ENCODE peak calls at places on chromosomes 1 and 21, in five cellular contexts. D is germinal center; G is glutamatergic neuron; K is myocyte; L is CD4-positive, alpha-beta T cell. F is an unnamed sample.

GRCh38 chr1:158120254-158120653 is 60.4 kb upstream of the CD1D start:
- DNase-seq in D (no peak), G (no peak), K (peak), L (no peak), F (no peak)

GRCh38 chr1:2391034-2391384 is 345 bp downstream of the MORN1 start:
- DNase-seq in D (peak), G (no peak), K (no peak), L (no peak), F (no peak)

GRCh38 chr1:75373542-75374159 is 237.3 kb downstream of the SLC44A5 start:
- DNase-seq in D (no peak), G (no peak), K (no peak), L (no peak), F (no peak)

GRCh38 chr1:180412583-180412982 is 89.8 kb downstream of the ACBD6 start:
- DNase-seq in D (no peak), G (no peak), K (no peak), L (no peak), F (no peak)

GRCh38 chr1:3918966-3919611 is 19.0 kb upstream of the C1orf174 start:
- DNase-seq in D (no peak), G (no peak), K (peak), L (no peak), F (no peak)

GRCh38 chr21:32426592-32427051 is 14.1 kb downstream of the EVA1C start:
- DNase-seq in D (no peak), G (no peak), K (no peak), L (no peak), F (no peak)

GRCh38 chr21:34850166-34850695 is 181.4 kb downstream of the CLIC6 start:
- DNase-seq in D (no peak), G (no peak), K (peak), L (no peak), F (no peak)

GRCh38 chr21:35905973-35906357 is 154.4 kb downstream of the SETD4 start:
- DNase-seq in D (no peak), G (no peak), K (no peak), L (no peak), F (peak)

GRCh38 chr21:39363607-39364555 is 15.0 kb upstream of the HMGN1 start:
- DNase-seq in D (no peak), G (no peak), K (no peak), L (no peak), F (no peak)

GRCh38 chr1:54615531-54616245 is 7.6 kb downstream of the FAM151A start:
- DNase-seq in D (no peak), G (no peak), K (no peak), L (no peak), F (no peak)

GRCh38 chr21:43658094-43658725 is 1.1 kb downstream of the HSF2BP start:
- DNase-seq in D (no peak), G (no peak), K (no peak), L (no peak), F (no peak)

GRCh38 chr1:244391761-244392160 is 59.9 kb downstream of the ADSS2 start:
- DNase-seq in D (no peak), G (no peak), K (no peak), L (no peak), F (no peak)

GRCh38 chr1:158093376-158093775 is 87.3 kb upstream of the CD1D start:
- DNase-seq in D (no peak), G (no peak), K (no peak), L (no peak), F (no peak)

GRCh38 chr21:45763074-45763473 is 119.5 kb downstream of the PCBP3 start:
- DNase-seq in D (no peak), G (no peak), K (no peak), L (no peak), F (no peak)

GRCh38 chr1:83689900-83690868 is 308.7 kb downstream of the TTLL7 start:
- DNase-seq in D (no peak), G (no peak), K (no peak), L (no peak), F (no peak)

GRCh38 chr1:61318319-61319125 is 236.2 kb downstream of the NFIA start:
- DNase-seq in D (no peak), G (no peak), K (peak), L (no peak), F (peak)

GRCh38 chr1:197144570-197145325 is 1.7 kb downstream of the ASPM start:
- DNase-seq in D (no peak), G (no peak), K (peak), L (no peak), F (no peak)

GRCh38 chr1:55352080-55352800 is 137.1 kb upstream of the USP24 start:
- DNase-seq in D (no peak), G (no peak), K (no peak), L (no peak), F (no peak)

GRCh38 chr1:1157426-1157913 is 16.2 kb upstream of the TTLL10 start:
- DNase-seq in D (peak), G (peak), K (peak), L (peak), F (peak)

GRCh38 chr1:231130509-231130908 is 31.3 kb upstream of the TRIM67 start:
- DNase-seq in D (no peak), G (no peak), K (no peak), L (no peak), F (no peak)

GRCh38 chr1:10624256-10625050 is 149.7 kb downstream of the PEX14 start:
- DNase-seq in D (no peak), G (no peak), K (no peak), L (no peak), F (no peak)

GRCh38 chr1:53485478-53486394 is 26.5 kb downstream of the DMRTB1 start:
- DNase-seq in D (peak), G (peak), K (peak), L (peak), F (peak)

GRCh38 chr1:24507423-24507804 is 4.8 kb downstream of the RCAN3 start:
- DNase-seq in D (no peak), G (no peak), K (no peak), L (peak), F (no peak)

GRCh38 chr1:228381336-228381735 is 25.3 kb downstream of the TRIM11 start:
- DNase-seq in D (no peak), G (no peak), K (no peak), L (no peak), F (no peak)

GRCh38 chr1:66532214-66532613 is 1.7 kb upstream of the SGIP1 start:
- DNase-seq in D (no peak), G (no peak), K (no peak), L (no peak), F (no peak)

GRCh38 chr1:236603896-236604217 is 459 bp downstream of the HEATR1 start:
- DNase-seq in D (peak), G (no peak), K (peak), L (no peak), F (no peak)

GRCh38 chr1:178532392-178532791 is 19.5 kb downstream of the TEX35 start:
- DNase-seq in D (peak), G (peak), K (peak), L (peak), F (peak)

GRCh38 chr1:187396226-187396625 is 567.5 kb downstream of the PLA2G4A start:
- DNase-seq in D (no peak), G (no peak), K (peak), L (no peak), F (no peak)

GRCh38 chr1:245807954-245808719 is 653.4 kb downstream of the KIF26B start:
- DNase-seq in D (peak), G (no peak), K (no peak), L (no peak), F (peak)

GRCh38 chr1:41545996-41546938 is 61.8 kb upstream of the EDN2 start:
- DNase-seq in D (no peak), G (no peak), K (no peak), L (no peak), F (no peak)

GRCh38 chr1:205802060-205802459 is 10.9 kb downstream of the SLC41A1 start:
- DNase-seq in D (no peak), G (no peak), K (no peak), L (no peak), F (no peak)

GRCh38 chr1:92262516-92262915 is 36.3 kb downstream of the GLMN start:
- DNase-seq in D (no peak), G (no peak), K (no peak), L (no peak), F (no peak)

GRCh38 chr1:165144757-165145397 is 211.6 kb downstream of the LMX1A start:
- DNase-seq in D (peak), G (peak), K (peak), L (no peak), F (no peak)

GRCh38 chr1:14913475-14914155 is 239.9 kb upstream of the TMEM51 start:
- DNase-seq in D (no peak), G (no peak), K (no peak), L (no peak), F (peak)

GRCh38 chr1:198018529-198018928 is 101.4 kb downstream of the LHX9 start:
- DNase-seq in D (no peak), G (no peak), K (peak), L (no peak), F (no peak)

GRCh38 chr1:1627261-1627841 is 4.6 kb upstream of the MMP23B start:
- DNase-seq in D (no peak), G (peak), K (no peak), L (no peak), F (peak)

GRCh38 chr1:2433936-2434335 is 21.6 kb upstream of the PEX10 start:
- DNase-seq in D (no peak), G (no peak), K (no peak), L (no peak), F (no peak)

GRCh38 chr1:93594603-93594880 is 87.1 kb downstream of the BCAR3 start:
- DNase-seq in D (no peak), G (no peak), K (no peak), L (no peak), F (no peak)

GRCh38 chr1:235821361-235821981 is 45.2 kb downstream of the LYST start:
- DNase-seq in D (no peak), G (no peak), K (no peak), L (no peak), F (no peak)

GRCh38 chr1:233006582-233006981 is 56.2 kb downstream of the NTPCR start:
- DNase-seq in D (no peak), G (no peak), K (no peak), L (no peak), F (no peak)